ENCODE peak calls at places on chromosomes 13 and 19, in four cellular contexts. D is CD4-positive, CD25-positive, alpha-beta regulatory T cell; Q is adrenal gland; P is AG10803. B is an unnamed sample.

GRCh38 chr19:55642153-55643002 is 1.1 kb upstream of the ZNF581 start:
- DNase-seq in D (no peak), P (no peak), Q (peak; percentile 57), B (no peak)

GRCh38 chr13:73201601-73202000 is 142.8 kb downstream of the KLF5 start:
- DNase-seq in D (no peak), Q (no peak), P (peak; percentile 30), B (no peak)

GRCh38 chr13:114134111-114134943 is 1.9 kb upstream of the RASA3 start:
- DNase-seq in D (peak; percentile 50), P (no peak), Q (no peak), B (no peak)

GRCh38 chr19:31349160-31349881 is at the start of gene TSHZ3:
- DNase-seq in Q (peak; percentile 76), D (peak; percentile 55), P (peak; percentile 89), B (peak; percentile 68)

GRCh38 chr13:70473912-70474311 is 365.7 kb upstream of the KLHL1 start:
- DNase-seq in Q (no peak), D (no peak), P (no peak), B (no peak)

GRCh38 chr19:16936901-16937300 is 48.1 kb downstream of the F2RL3 start:
- DNase-seq in P (no peak), Q (no peak), D (no peak), B (no peak)

GRCh38 chr13:23202383-23202782 is 21.6 kb downstream of the SGCG start:
- DNase-seq in Q (no peak), P (peak; percentile 39), D (no peak), B (no peak)

GRCh38 chr13:41696163-41697003 is 239.0 kb downstream of the RGCC start:
- DNase-seq in P (peak; percentile 77), D (no peak), Q (peak; percentile 40), B (no peak)

GRCh38 chr19:28489126-28489660 is 723.8 kb downstream of the UQCRFS1 start:
- DNase-seq in P (no peak), D (no peak), Q (no peak), B (no peak)

GRCh38 chr19:3576696-3577443 is 4.1 kb downstream of the HMG20B start:
- DNase-seq in P (peak; percentile 70), D (no peak), Q (peak; percentile 80), B (no peak)

GRCh38 chr19:8107301-8107903 is 42.0 kb downstream of the FBN3 start:
- DNase-seq in D (no peak), P (no peak), Q (no peak), B (no peak)

GRCh38 chr19:45876411-45877197 is 9.3 kb downstream of the IRF2BP1 start:
- DNase-seq in D (no peak), P (peak; percentile 49), Q (no peak), B (no peak)

GRCh38 chr19:20179946-20180345 is 12.9 kb downstream of the ZNF486 start:
- DNase-seq in Q (no peak), P (no peak), D (no peak), B (no peak)

GRCh38 chr19:48458016-48458415 is 2.6 kb downstream of the KCNJ14 start:
- DNase-seq in Q (no peak), D (no peak), P (peak; percentile 58), B (no peak)

GRCh38 chr13:106350208-106350607 is 185.3 kb downstream of the EFNB2 start:
- DNase-seq in Q (no peak), D (no peak), P (no peak), B (no peak)

GRCh38 chr13:106352850-106353249 is 182.6 kb downstream of the EFNB2 start:
- DNase-seq in P (no peak), D (no peak), Q (no peak), B (no peak)

GRCh38 chr13:106348032-106348431 is 187.4 kb downstream of the EFNB2 start:
- DNase-seq in D (no peak), Q (no peak), P (peak; percentile 37), B (no peak)

GRCh38 chr13:106344318-106344717 is 191.1 kb downstream of the EFNB2 start:
- DNase-seq in D (no peak), Q (no peak), P (no peak), B (no peak)

GRCh38 chr13:106349080-106349841 is 186.2 kb downstream of the EFNB2 start:
- DNase-seq in D (no peak), P (no peak), Q (no peak), B (no peak)
- H3K4me3 ChIP-seq in D (no peak overlapping the region), P (peak overlapping the region; percentile 21), Q (no peak overlapping the region), B (no peak overlapping the region)

DNA sequence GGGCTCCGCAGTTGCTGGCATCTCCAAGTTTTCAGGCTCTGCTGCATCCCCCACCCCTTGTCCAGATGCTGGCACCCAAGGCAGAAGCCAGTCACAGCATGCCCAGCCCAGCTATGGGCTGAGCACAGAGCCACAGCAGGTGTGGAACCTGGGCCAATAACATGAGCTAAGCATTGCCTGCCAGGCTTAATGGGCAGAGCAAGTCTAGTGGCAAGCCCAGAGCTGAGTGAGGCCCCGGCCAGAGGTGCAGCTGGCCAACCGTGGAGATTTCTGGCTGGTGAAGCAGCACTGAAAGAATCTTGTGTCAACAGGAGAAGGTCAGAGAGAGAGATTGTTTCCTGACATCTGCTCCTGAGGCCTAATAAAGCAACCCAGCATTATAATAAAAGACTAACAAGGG is 111.0 kb downstream of the B3GLCT start:
- DNase-seq in P (no peak), D (no peak), Q (no peak), B (no peak)
- H3K4me3 ChIP-seq in P (no peak overlapping the region), D (no peak overlapping the region), Q (no peak overlapping the region), B (no peak overlapping the region)

DNA sequence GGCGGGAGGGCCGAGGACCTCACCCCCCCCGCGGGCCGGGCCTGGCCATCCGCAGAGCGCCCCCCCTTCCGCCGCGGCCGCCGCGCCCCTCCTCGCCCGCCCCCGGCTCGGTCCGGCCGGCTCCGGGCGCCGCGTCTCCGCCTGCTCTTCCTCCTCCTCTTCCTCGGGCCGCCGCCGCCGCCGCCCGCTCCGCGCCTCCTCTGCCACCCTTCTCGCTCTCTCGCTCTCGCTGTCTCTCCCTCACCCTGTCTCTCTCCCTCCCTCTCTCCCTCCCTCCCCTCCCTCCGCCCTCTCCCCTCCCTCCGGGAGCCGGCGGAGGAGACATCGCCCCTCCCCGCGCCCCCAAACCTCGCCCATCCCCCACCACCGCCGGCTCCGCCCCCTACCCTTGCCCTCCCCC is at the start of gene SHANK1:
- DNase-seq in P (peak; percentile 18), D (no peak), Q (no peak), B (no peak)
- H3K4me3 ChIP-seq in P (peak within 1 kb of the TSS; percentile 57), D (no peak within 1 kb of the TSS), Q (no peak within 1 kb of the TSS), B (peak within 1 kb of the TSS; percentile 40)

GRCh38 chr19:38868551-38868950 is 9.5 kb downstream of the RINL start:
- DNase-seq in D (no peak), P (no peak), Q (no peak), B (no peak)
- H3K4me3 ChIP-seq in D (peak overlapping the region; percentile 24), P (no peak overlapping the region), Q (no peak overlapping the region), B (no peak overlapping the region)

GRCh38 chr19:13020002-13020414 is 24.7 kb downstream of the NFIX start:
- DNase-seq in Q (no peak), P (no peak), D (no peak), B (no peak)

GRCh38 chr19:13019330-13019729 is 24.1 kb downstream of the NFIX start:
- DNase-seq in D (no peak), Q (no peak), P (no peak), B (no peak)

GRCh38 chr19:13017306-13018036 is 22.2 kb downstream of the NFIX start:
- DNase-seq in D (no peak), P (no peak), Q (no peak), B (no peak)

GRCh38 chr19:13016628-13017305 is 21.5 kb downstream of the NFIX start:
- DNase-seq in P (no peak), D (no peak), Q (no peak), B (no peak)

GRCh38 chr19:13018037-13018914 is 23.0 kb downstream of the NFIX start:
- DNase-seq in D (no peak), Q (peak; percentile 78), P (peak; percentile 58), B (no peak)
- H3K4me3 ChIP-seq in D (no peak overlapping the region), Q (no peak overlapping the region), P (peak overlapping the region; percentile 49), B (no peak overlapping the region)

GRCh38 chr13:101415358-101416174 is 742 bp downstream of the NALCN start:
- DNase-seq in P (no peak), Q (no peak), D (no peak), B (no peak)
- H3K4me3 ChIP-seq in P (peak overlapping the region; percentile 69), Q (no peak overlapping the region), D (no peak overlapping the region), B (no peak overlapping the region)

DNA sequence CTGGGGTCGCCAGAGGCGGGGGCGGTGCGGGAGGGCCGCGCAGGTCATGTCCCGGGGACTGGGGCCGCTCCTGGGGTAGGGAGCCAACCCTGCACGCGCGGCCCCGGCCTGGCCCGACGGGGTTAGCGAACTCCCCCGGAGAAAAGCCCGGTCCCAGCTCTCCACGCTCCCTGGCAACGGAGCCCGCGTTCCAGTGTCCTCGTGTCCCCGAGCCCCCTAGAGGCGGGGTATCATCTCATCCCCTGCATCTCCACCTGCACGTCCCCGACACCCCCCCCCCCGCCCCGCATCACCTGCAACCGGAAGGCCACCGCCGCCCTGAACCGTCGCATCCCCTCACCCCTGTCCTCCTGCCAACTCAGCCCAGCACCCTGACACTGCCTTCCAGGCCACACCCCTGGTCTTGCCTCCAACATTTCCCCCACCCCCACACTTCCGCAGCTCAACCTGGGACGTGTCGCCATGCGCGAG is 2.7 kb downstream of the WDR88 start:
- DNase-seq in Q (no peak), D (peak; percentile 43), P (no peak), B (peak; percentile 29)
- H3K4me3 ChIP-seq in Q (no peak overlapping the region), D (no peak overlapping the region), P (no peak overlapping the region), B (no peak overlapping the region)